ENCODE peak calls at places on chromosomes 13 and 19, in seven cellular contexts. S is cortex of kidney; H is T-helper 2 cell; G is amniotic stem cell; L is fibroblast of pulmonary artery; A is adipocyte; I is activated T-cell treated with anti-CD3 and anti-CD28 coated beads, Interleukin-2, amount 50 U/mL, for 72 hours. U is an unnamed sample.

GRCh38 chr13:21884299-21884878 is 213.5 kb downstream of the FGF9 start:
- DNase-seq in S (no peak), H (no peak), G (no peak), L (no peak), A (no peak), I (no peak), U (no peak)

GRCh38 chr13:24168980-24169379 is 8.5 kb downstream of the SPATA13 start:
- DNase-seq in S (no peak), H (no peak), G (no peak), L (no peak), A (peak; percentile 53), I (no peak), U (peak; percentile 88)

GRCh38 chr19:10690351-10690781 is 10.9 kb upstream of the QTRT1 start:
- DNase-seq in S (no peak), H (no peak), G (no peak), L (peak; percentile 77), A (peak; percentile 62), I (no peak), U (peak; percentile 34)

GRCh38 chr19:56837892-56838679 is 2.4 kb downstream of the PEG3 start:
- DNase-seq in S (no peak), H (peak; percentile 8), G (no peak), L (peak; percentile 32), A (no peak), I (peak; percentile 3), U (peak; percentile 83)

GRCh38 chr19:293436-294110 is 2.4 kb upstream of the PLPP2 start:
- DNase-seq in S (no peak), H (no peak), G (no peak), L (no peak), A (no peak), I (no peak), U (no peak)

GRCh38 chr19:596263-596655 is 6.6 kb downstream of the HCN2 start:
- DNase-seq in S (no peak), H (no peak), G (no peak), L (no peak), A (no peak), I (no peak), U (no peak)

GRCh38 chr13:47481521-47481920 is 519.6 kb downstream of the SUCLA2 start:
- DNase-seq in S (no peak), H (no peak), G (no peak), L (no peak), A (no peak), I (no peak), U (no peak)

GRCh38 chr13:50357586-50358118 is 342.4 kb downstream of the KCNRG start:
- DNase-seq in S (no peak), H (no peak), G (peak; percentile 43), L (peak; percentile 84), A (peak; percentile 68), I (no peak), U (peak; percentile 92)

GRCh38 chr19:16416996-16417395 is 54.8 kb downstream of the EPS15L1 start:
- DNase-seq in S (no peak), H (no peak), G (no peak), L (no peak), A (no peak), I (no peak), U (no peak)

GRCh38 chr13:28318418-28318995 is 176.4 kb downstream of the FLT1 start:
- DNase-seq in S (no peak), H (no peak), G (no peak), L (no peak), A (no peak), I (no peak), U (no peak)

GRCh38 chr19:49957262-49957915 is 3.6 kb downstream of the SIGLEC11 start:
- DNase-seq in S (no peak), H (no peak), G (no peak), L (no peak), A (peak; percentile 6), I (no peak), U (no peak)

GRCh38 chr13:99572921-99573320 is 71.6 kb downstream of the TM9SF2 start:
- DNase-seq in S (no peak), H (no peak), G (no peak), L (peak; percentile 42), A (peak; percentile 12), I (no peak), U (peak; percentile 18)

GRCh38 chr19:40542197-40542859 is 34.3 kb upstream of the SHKBP1 start:
- DNase-seq in S (no peak), H (no peak), G (no peak), L (peak; percentile 94), A (no peak), I (no peak), U (no peak)

GRCh38 chr13:113833111-113833830 is 30.6 kb downstream of the GAS6 start:
- DNase-seq in S (no peak), H (no peak), G (no peak), L (no peak), A (no peak), I (no peak), U (no peak)

GRCh38 chr13:60838581-60838980 is 441.6 kb downstream of the TDRD3 start:
- DNase-seq in S (no peak), H (no peak), G (no peak), L (no peak), A (no peak), I (no peak), U (peak; percentile 13)

GRCh38 chr13:30924321-30924720 is 8.1 kb upstream of the TEX26 start:
- DNase-seq in S (no peak), H (no peak), G (no peak), L (no peak), A (no peak), I (no peak), U (no peak)

GRCh38 chr19:30799854-30800755 is 427.9 kb downstream of the ZNF536 start:
- DNase-seq in S (no peak), H (peak; percentile 3), G (no peak), L (no peak), A (peak; percentile 1), I (peak; percentile 35), U (peak; percentile 5)

GRCh38 chr13:105519766-105520165 is 1015.7 kb downstream of the EFNB2 start:
- DNase-seq in S (no peak), H (no peak), G (no peak), L (no peak), A (peak; percentile 68), I (no peak), U (no peak)

GRCh38 chr13:51688937-51689336 is 104.7 kb downstream of the WDFY2 start:
- DNase-seq in S (no peak), H (no peak), G (no peak), L (no peak), A (no peak), I (no peak), U (no peak)